ENCODE peak calls at places on chromosomes 2 and 18, in six cellular contexts. E is IMR-90, T is mesenchymal stem cell, Q is H1, I is neuronal stem cell, C is trophoblast cell. U is an unnamed sample.

GRCh38 chr2:215450188-215451011 is 14.5 kb upstream of the FN1 start:
- DNase-seq in I (no peak), T (no peak), Q (no peak), E (no peak), C (no peak), U (no peak)

GRCh38 chr18:54150226-54150625 is 74.2 kb downstream of the MBD2 start:
- DNase-seq in C (peak), E (no peak), Q (no peak), I (no peak), T (no peak), U (peak)

GRCh38 chr2:181944164-181944913 is 41.3 kb upstream of the PPP1R1C start:
- DNase-seq in C (peak), E (no peak), I (no peak), Q (no peak), T (no peak), U (no peak)

GRCh38 chr2:94986392-94986963 is 39.0 kb upstream of the MAL start:
- DNase-seq in T (no peak), I (peak), Q (no peak), C (peak), E (peak), U (peak)

GRCh38 chr2:84452624-84453023 is 6.5 kb downstream of the SUCLG1 start:
- DNase-seq in Q (no peak), C (no peak), E (no peak), T (no peak), I (no peak), U (no peak)

GRCh38 chr2:203740741-203741363 is 34.4 kb downstream of the CD28 start:
- DNase-seq in E (peak), I (no peak), Q (no peak), T (no peak), C (peak), U (no peak)

GRCh38 chr2:55231546-55232083 is 478 bp downstream of the CLHC1 start:
- DNase-seq in Q (no peak), E (peak), C (no peak), I (no peak), T (no peak), U (no peak)

GRCh38 chr2:69104281-69104680 is 91.3 kb downstream of the ANTXR1 start:
- DNase-seq in C (peak), T (no peak), I (no peak), E (no peak), Q (no peak), U (no peak)

GRCh38 chr2:136238214-136238551 is 120.2 kb upstream of the CXCR4 start:
- DNase-seq in T (no peak), Q (no peak), E (no peak), I (no peak), C (peak), U (no peak)

GRCh38 chr2:53668624-53669026 is 99.0 kb upstream of the CHAC2 start:
- DNase-seq in I (no peak), Q (no peak), E (no peak), C (no peak), T (no peak), U (no peak)

GRCh38 chr18:59052965-59053960 is 86.4 kb upstream of the SEC11C start:
- DNase-seq in T (no peak), C (no peak), I (no peak), E (no peak), Q (no peak), U (no peak)

GRCh38 chr2:14423145-14423906 is 209.2 kb upstream of the LRATD1 start:
- DNase-seq in E (no peak), I (no peak), C (peak), Q (no peak), T (no peak), U (no peak)
- H4K91ac ChIP-seq in E (no peak), I (no peak), C (no peak), Q (no peak), T (no peak), U (no peak)

DNA sequence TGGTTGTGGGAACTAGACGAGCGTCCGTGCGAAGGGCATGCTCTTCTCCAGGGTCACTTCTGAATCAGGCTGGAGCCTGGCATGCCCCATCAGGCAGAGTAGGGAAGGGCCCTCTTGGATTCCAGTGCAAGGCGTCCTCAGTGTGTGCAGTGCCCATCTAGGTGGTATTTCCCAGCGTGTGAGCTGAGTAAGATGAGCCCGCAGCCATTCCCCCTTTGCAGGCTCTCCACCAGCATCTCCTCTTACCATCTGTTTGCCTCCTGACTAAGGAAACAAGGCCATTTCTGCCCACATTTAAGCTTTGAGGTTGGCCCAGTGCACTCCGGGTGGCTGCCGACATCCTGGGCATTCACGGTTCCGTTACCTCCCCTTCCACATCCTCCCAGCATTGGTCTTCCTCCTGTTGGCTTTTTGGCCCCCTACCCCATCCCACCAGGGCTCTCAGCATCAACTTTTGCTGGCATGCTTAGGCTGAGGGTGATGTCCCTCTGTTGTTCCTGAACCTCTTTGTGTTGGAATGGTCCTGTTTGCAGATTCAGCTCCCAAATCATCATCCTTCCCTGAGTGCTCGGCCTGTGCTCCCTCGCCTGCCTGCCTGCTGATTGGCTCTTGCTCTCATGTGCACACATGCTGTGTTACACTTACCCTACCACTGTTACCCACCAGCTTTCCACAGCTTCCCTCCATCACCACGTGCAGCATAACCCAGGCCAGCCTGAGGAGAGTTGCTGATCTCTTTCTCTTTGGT is 11.8 kb downstream of the CEP68 start:
- DNase-seq in T (no peak), E (no peak), Q (no peak), C (no peak), I (no peak), U (no peak)
- H4K91ac ChIP-seq in T (peak), E (peak), Q (no peak), C (no peak), I (no peak), U (no peak)

GRCh38 chr2:220619525-220620267 is 952.4 kb downstream of the EPHA4 start:
- DNase-seq in Q (no peak), C (no peak), E (peak), I (no peak), T (peak), U (no peak)

DNA sequence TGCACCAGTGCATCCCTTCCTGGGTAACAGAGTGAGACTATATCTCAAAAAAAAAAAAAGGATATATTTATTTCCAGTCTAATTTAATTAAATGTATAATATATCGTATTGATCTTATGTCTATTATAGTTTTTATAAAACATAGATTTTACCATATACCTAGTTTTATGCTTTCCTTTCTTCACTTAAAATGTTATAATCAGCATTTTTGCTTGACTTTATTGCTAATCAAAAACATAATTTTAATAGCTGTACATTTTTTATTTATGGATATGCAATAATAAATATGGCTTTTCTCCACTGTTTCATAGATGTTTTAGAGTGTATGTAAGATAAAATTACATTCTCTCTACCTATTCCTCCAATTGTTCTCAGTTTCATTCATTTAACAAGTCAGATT is 958.0 kb downstream of the EPHA4 start:
- DNase-seq in T (no peak), I (no peak), Q (no peak), E (no peak), C (no peak), U (no peak)
- H4K91ac ChIP-seq in T (no peak), I (no peak), Q (no peak), E (no peak), C (no peak), U (no peak)

GRCh38 chr18:12154356-12154755 is 60.7 kb downstream of the ANKRD62 start:
- DNase-seq in T (no peak), Q (no peak), I (no peak), E (no peak), C (no peak), U (no peak)
- H4K91ac ChIP-seq in T (no peak), Q (no peak), I (no peak), E (no peak), C (no peak), U (no peak)

GRCh38 chr18:79812052-79812451 is 14.3 kb downstream of the KCNG2 start:
- DNase-seq in Q (no peak), T (no peak), I (no peak), C (no peak), E (no peak), U (no peak)
- H4K91ac ChIP-seq in Q (no peak), T (no peak), I (no peak), C (no peak), E (no peak), U (no peak)

GRCh38 chr18:44750774-44751173 is 70.1 kb downstream of the SETBP1 start:
- DNase-seq in C (no peak), E (no peak), Q (no peak), I (no peak), T (no peak), U (no peak)
- H4K91ac ChIP-seq in C (no peak), E (no peak), Q (no peak), I (no peak), T (no peak), U (no peak)

DNA sequence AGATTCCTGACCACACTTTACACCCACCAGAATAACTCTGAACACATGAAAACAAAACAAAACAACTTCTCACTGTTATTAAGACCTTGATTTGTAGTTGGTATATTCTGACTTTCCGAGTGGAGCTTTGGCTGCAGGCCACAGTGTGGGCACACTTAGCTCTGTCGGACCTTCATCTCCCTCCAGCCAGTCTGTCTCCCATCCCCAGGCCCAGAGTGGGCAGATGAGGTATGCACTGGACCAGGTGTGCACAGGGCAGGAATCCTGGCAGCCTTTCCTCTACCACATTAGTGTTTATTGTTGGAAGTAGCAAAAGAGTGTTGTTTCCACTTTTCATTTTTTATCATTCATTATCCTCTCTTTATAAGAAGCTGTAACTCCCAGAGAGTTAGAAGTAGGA is 219.5 kb upstream of the TPO start:
- DNase-seq in Q (no peak), I (no peak), E (no peak), T (no peak), C (no peak), U (no peak)
- H4K91ac ChIP-seq in Q (no peak), I (no peak), E (no peak), T (no peak), C (no peak), U (no peak)

GRCh38 chr18:9343577-9343976 is 9.0 kb downstream of the TWSG1 start:
- DNase-seq in E (no peak), C (no peak), Q (no peak), I (no peak), T (no peak), U (no peak)

GRCh38 chr18:9348766-9349165 is 14.2 kb downstream of the TWSG1 start:
- DNase-seq in E (peak), C (no peak), I (no peak), Q (no peak), T (peak), U (no peak)

GRCh38 chr18:9348079-9348671 is 13.6 kb downstream of the TWSG1 start:
- DNase-seq in T (peak), I (no peak), E (peak), C (peak), Q (no peak), U (no peak)

GRCh38 chr18:9346775-9347174 is 12.2 kb downstream of the TWSG1 start:
- DNase-seq in C (no peak), Q (no peak), E (no peak), T (no peak), I (no peak), U (no peak)
- H4K91ac ChIP-seq in C (no peak), Q (no peak), E (no peak), T (no peak), I (no peak), U (no peak)

GRCh38 chr18:68219274-68219673 is 495.6 kb downstream of the TMX3 start:
- DNase-seq in E (no peak), I (no peak), Q (no peak), C (no peak), T (no peak), U (no peak)

GRCh38 chr18:68215931-68216330 is 499.0 kb downstream of the TMX3 start:
- DNase-seq in C (peak), T (peak), Q (no peak), I (no peak), E (peak), U (no peak)

GRCh38 chr18:68220458-68220857 is 494.4 kb downstream of the TMX3 start:
- DNase-seq in T (no peak), E (no peak), Q (no peak), C (no peak), I (no peak), U (no peak)

GRCh38 chr18:68219867-68220266 is 495.0 kb downstream of the TMX3 start:
- DNase-seq in Q (no peak), E (peak), T (peak), I (no peak), C (peak), U (no peak)

DNA sequence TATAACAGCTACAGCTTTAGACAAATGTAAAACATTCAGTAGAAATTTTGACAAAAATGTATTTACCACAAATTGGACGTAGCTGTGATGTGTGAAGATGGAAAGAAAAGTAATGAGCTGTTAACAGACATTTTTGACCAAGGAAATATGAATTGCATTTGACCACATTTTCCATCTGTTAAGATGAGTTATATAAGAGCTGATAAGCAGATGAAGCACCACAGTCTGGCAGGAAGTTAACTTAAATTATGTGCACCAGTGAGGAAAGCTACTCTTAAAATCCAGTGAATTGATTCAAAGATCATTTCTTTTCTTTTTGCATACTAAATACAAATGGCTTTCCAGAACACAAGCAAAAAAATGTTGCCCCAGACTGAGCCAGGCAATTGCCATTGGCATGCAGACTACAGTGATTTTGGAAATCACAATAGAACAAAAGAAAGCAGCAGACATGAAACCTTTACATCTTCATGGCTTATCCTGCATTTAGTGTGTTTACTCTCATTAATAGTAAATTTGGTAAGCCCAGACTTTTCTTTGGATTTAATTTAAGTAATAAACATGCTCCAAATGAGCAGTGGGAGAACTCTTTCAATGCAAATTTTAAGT is 493.7 kb downstream of the TMX3 start:
- DNase-seq in Q (peak), T (no peak), I (no peak), E (no peak), C (no peak), U (no peak)
- H4K91ac ChIP-seq in Q (no peak), T (no peak), I (no peak), E (no peak), C (no peak), U (no peak)